ENCODE peak calls at places on chromosomes 4 and X, in ten cellular contexts. Z is foreskin fibroblast; T is activated T-cell treated with anti-CD3 and anti-CD28 coated beads, Interleukin-2, amount 50 U/mL, for 4 hours; G is tibial nerve; B is upper lobe of right lung; W is HFF-Myc; X is NCI-H460; Q is NCI-H1092; R is KBM-7; K is stromal cell of bone marrow. S is an unnamed sample.

GRCh38 chr4:168028568-168028967 is 63.8 kb upstream of the ANXA10 start:
- DNase-seq in Z (no peak), Q (no peak), R (peak), G (no peak), W (peak), X (peak), K (no peak), B (no peak), T (no peak), S (no peak)

GRCh38 chrX:129652565-129653169 is 2.1 kb downstream of the APLN start:
- DNase-seq in T (no peak), Q (no peak), G (no peak), Z (no peak), W (no peak), B (no peak), X (no peak), K (no peak), R (no peak), S (no peak)

GRCh38 chr4:54909964-54910363 is 215.4 kb downstream of the KDR start:
- DNase-seq in Z (no peak), B (no peak), Q (no peak), R (peak), G (no peak), K (no peak), W (no peak), T (no peak), X (no peak), S (no peak)

GRCh38 chr4:53748328-53748772 is 157.1 kb upstream of the LNX1 start:
- DNase-seq in T (no peak), K (no peak), Q (no peak), Z (no peak), G (no peak), R (no peak), W (no peak), B (no peak), X (no peak), S (no peak)

GRCh38 chr4:37450911-37451310 is 206.4 kb downstream of the NWD2 start:
- DNase-seq in Z (no peak), K (no peak), Q (no peak), G (no peak), W (no peak), T (no peak), B (no peak), R (no peak), X (no peak), S (no peak)

GRCh38 chr4:63379750-63380522 is 1029.3 kb downstream of the TECRL start:
- DNase-seq in R (no peak), T (no peak), K (no peak), Z (no peak), B (no peak), G (no peak), W (no peak), Q (no peak), X (no peak), S (no peak)

GRCh38 chrX:129651756-129652564 is 2.8 kb downstream of the APLN start:
- DNase-seq in R (no peak), W (no peak), G (no peak), B (no peak), T (no peak), X (no peak), Z (no peak), K (no peak), Q (no peak), S (no peak)

GRCh38 chrX:19183777-19184485 is 61.7 kb upstream of the ADGRG2 start:
- DNase-seq in T (no peak), G (no peak), B (no peak), Q (no peak), K (no peak), R (no peak), Z (no peak), X (no peak), W (no peak), S (no peak)

GRCh38 chrX:46703980-46704379 is 54.9 kb downstream of the SLC9A7 start:
- DNase-seq in K (no peak), X (no peak), G (no peak), W (no peak), Z (no peak), R (no peak), Q (no peak), T (no peak), B (no peak), S (no peak)

GRCh38 chr4:139281212-139281611 is 1.2 kb upstream of the MGARP start:
- DNase-seq in Q (no peak), T (no peak), B (no peak), R (no peak), Z (no peak), K (no peak), G (no peak), W (no peak), X (no peak), S (no peak)

GRCh38 chr4:40648141-40648540 is 18.5 kb upstream of the RBM47 start:
- DNase-seq in R (no peak), X (no peak), Z (no peak), B (no peak), T (no peak), G (no peak), Q (no peak), K (no peak), W (no peak), S (no peak)

GRCh38 chrX:150587585-150588503 is 19.4 kb downstream of the MTM1 start:
- DNase-seq in T (peak), B (no peak), G (peak), X (no peak), Q (no peak), K (peak), Z (peak), R (peak), W (no peak), S (no peak)

GRCh38 chr4:38943355-38943754 is 75.7 kb downstream of the FAM114A1 start:
- DNase-seq in Q (peak), W (no peak), R (no peak), X (no peak), B (no peak), K (no peak), T (no peak), G (no peak), Z (no peak), S (peak)

GRCh38 chrX:85379174-85379907 is at the start of gene POF1B:
- DNase-seq in Q (no peak), T (no peak), W (no peak), B (no peak), Z (no peak), K (no peak), G (no peak), R (no peak), X (peak), S (no peak)

GRCh38 chrX:130704053-130705038 is 198.7 kb downstream of the ENOX2 start:
- DNase-seq in X (no peak), W (no peak), K (no peak), Q (no peak), Z (peak), R (no peak), G (no peak), T (no peak), B (no peak), S (no peak)

S was measured in gastrocnemius medialis.